ENCODE peak calls at places on chromosomes 5 and 9, in nine cellular contexts. M is esophagus muscularis mucosa, W is heart left ventricle, R is breast epithelium, N is body of pancreas, Y is sigmoid colon, I is HCT116, C is stomach, B is transverse colon. G is an unnamed sample.

GRCh38 chr5:66821626-66822429 is 225.6 kb downstream of the MAST4 start:
- DNase-seq in B (no peak), Y (no peak), M (no peak), W (no peak), N (no peak), C (no peak), I (no peak), R (no peak), G (no peak)

GRCh38 chr5:167565555-167565954 is 725.9 kb upstream of the WWC1 start:
- DNase-seq in B (no peak), I (no peak), N (no peak), R (no peak), M (no peak), Y (no peak), C (no peak), W (no peak), G (no peak)

GRCh38 chr5:128572546-128573339 is 34.7 kb upstream of the FBN2 start:
- DNase-seq in R (no peak), M (no peak), N (no peak), W (no peak), I (no peak), C (no peak), Y (no peak), B (no peak), G (no peak)

GRCh38 chr5:139645495-139645871 is 2.7 kb upstream of the CXXC5 start:
- DNase-seq in B (no peak), W (no peak), C (no peak), M (no peak), Y (peak; percentile 52), R (no peak), N (peak; percentile 5), I (no peak), G (no peak)

GRCh38 chr9:137703842-137704508 is 85.2 kb downstream of the EHMT1 start:
- DNase-seq in I (no peak), Y (no peak), N (no peak), R (no peak), C (no peak), B (no peak), M (no peak), W (no peak), G (no peak)

GRCh38 chr5:150263801-150264621 is 25.6 kb downstream of the CAMK2A start:
- DNase-seq in Y (peak; percentile 75), I (peak; percentile 70), M (no peak), N (peak; percentile 58), W (no peak), B (no peak), C (peak; percentile 72), R (peak; percentile 72), G (peak; percentile 18)

GRCh38 chr9:13628526-13628925 is 349.0 kb upstream of the MPDZ start:
- DNase-seq in R (no peak), B (no peak), M (no peak), I (no peak), W (no peak), C (no peak), N (no peak), Y (no peak), G (no peak)

GRCh38 chr5:53092242-53092641 is 17.3 kb downstream of the MOCS2 start:
- DNase-seq in N (no peak), M (no peak), I (no peak), R (no peak), W (no peak), C (no peak), B (no peak), Y (no peak), G (no peak)

GRCh38 chr9:73118898-73119554 is 32.6 kb upstream of the ANXA1 start:
- DNase-seq in B (no peak), C (no peak), Y (no peak), R (no peak), N (no peak), W (no peak), I (peak; percentile 66), M (no peak), G (no peak)

GRCh38 chr9:17742065-17742464 is 163.2 kb downstream of the SH3GL2 start:
- DNase-seq in W (no peak), R (no peak), Y (no peak), M (no peak), C (no peak), N (no peak), I (no peak), B (no peak), G (no peak)

GRCh38 chr9:79242489-79242888 is 329.3 kb upstream of the TLE4 start:
- DNase-seq in C (no peak), R (no peak), I (no peak), W (no peak), B (no peak), Y (no peak), N (no peak), M (no peak), G (no peak)

GRCh38 chr5:108747111-108748009 is at the start of gene FER:
- DNase-seq in B (no peak), W (peak; percentile 17), I (peak; percentile 75), N (peak; percentile 30), Y (no peak), R (no peak), C (no peak), M (no peak), G (peak; percentile 54)
- TF ChIP-seq POLR2A in B (no peak), W (no peak), I (peak; percentile 28), N (no peak), Y (no peak), R (no peak), C (no peak), M (peak; percentile 31), G (peak; percentile 86)

GRCh38 chr9:114854736-114855355 is 49.0 kb upstream of the TNFSF15 start:
- DNase-seq in C (no peak), N (no peak), Y (no peak), M (no peak), I (no peak), R (no peak), B (no peak), W (no peak), G (no peak)
- H3K27ac ChIP-seq in C (no peak overlapping the region), N (no peak overlapping the region), Y (no peak overlapping the region), M (no peak overlapping the region), I (no peak overlapping the region), R (no peak overlapping the region), B (no peak overlapping the region), W (no peak overlapping the region), G (no peak overlapping the region)

GRCh38 chr9:112032733-112033132 is 136.1 kb downstream of the UGCG start:
- DNase-seq in C (no peak), I (no peak), N (no peak), M (no peak), Y (no peak), W (no peak), B (no peak), R (no peak), G (no peak)

GRCh38 chr9:112032009-112032408 is 135.4 kb downstream of the UGCG start:
- DNase-seq in M (no peak), R (no peak), W (no peak), I (no peak), N (no peak), B (no peak), C (no peak), Y (no peak), G (no peak)

GRCh38 chr9:112029921-112030444 is 133.4 kb downstream of the UGCG start:
- DNase-seq in C (peak; percentile 37), M (no peak), Y (no peak), B (no peak), N (no peak), W (no peak), I (no peak), R (no peak), G (no peak)

GRCh38 chr9:112033237-112034215 is 136.9 kb downstream of the UGCG start:
- DNase-seq in R (no peak), I (no peak), B (no peak), M (no peak), W (no peak), Y (no peak), N (no peak), C (no peak), G (no peak)

DNA sequence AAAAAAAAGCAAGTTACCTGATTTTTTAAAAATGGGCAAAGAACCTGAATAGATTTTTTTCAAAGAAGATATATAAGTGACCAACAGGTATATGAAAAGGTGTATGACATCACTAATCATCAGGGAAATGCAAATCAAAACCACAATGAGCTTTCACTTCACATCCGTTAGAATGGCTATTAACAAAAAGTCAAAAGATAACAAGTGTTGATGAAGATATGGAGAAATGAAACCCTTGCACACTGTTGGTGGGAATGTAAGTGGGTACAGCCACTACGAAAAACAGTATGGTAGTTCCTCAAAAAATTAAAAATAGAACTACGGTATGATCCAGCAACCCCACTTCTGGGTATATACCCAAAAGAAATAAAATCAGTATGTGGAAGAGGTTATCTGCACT is 134.8 kb downstream of the UGCG start:
- DNase-seq in R (no peak), C (no peak), M (no peak), W (no peak), Y (no peak), I (no peak), B (no peak), N (no peak), G (no peak)
- TF ChIP-seq POLR2A in R (no peak), C (no peak), M (no peak), W (no peak), Y (no peak), I (no peak), B (no peak), N (no peak), G (no peak)

DNA sequence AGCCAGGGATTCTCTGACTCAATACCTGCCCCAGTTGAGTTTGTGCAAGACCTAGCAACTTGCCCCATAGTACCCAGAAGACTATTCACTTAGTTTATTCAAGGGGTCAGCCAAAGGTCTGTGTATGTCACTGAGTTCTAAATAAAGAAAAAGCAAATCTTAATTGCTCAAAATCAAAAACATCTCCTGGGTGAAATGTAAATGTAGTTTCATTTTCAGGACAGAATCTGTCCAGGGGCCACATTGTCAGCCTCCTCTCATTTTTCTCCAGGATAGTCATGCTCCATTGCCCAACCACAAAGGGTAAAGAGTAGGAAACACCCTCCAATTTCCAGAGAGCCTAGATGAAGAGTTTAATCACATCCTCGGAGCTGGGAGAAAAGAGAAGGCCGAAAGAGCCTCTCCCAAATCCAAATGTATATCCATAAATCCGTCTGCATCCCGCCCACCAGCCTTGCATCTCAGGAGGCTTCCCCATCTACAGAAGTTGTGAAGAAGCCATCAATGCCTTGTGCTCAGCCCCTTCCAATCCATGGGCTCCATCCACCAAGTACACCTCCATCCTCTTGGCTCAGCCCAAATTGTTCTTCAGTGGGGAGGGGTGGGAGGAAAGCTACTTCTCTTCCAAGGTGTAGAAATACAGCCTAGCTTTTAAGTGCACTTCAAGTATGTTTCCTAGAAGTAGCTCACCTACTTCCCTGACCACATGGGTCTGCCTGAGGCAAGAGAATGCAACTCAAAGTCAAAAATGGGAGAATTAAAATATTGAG is 26.9 kb downstream of the ADAM19 start:
- DNase-seq in M (no peak), N (no peak), C (no peak), B (no peak), W (no peak), Y (no peak), R (no peak), I (no peak), G (no peak)
- H3K27ac ChIP-seq in M (peak overlapping the region; percentile 87), N (no peak overlapping the region), C (peak overlapping the region; percentile 69), B (peak overlapping the region; percentile 84), W (peak overlapping the region; percentile 73), Y (peak overlapping the region; percentile 84), R (peak overlapping the region; percentile 53), I (no peak overlapping the region), G (no peak overlapping the region)

GRCh38 chr9:71638627-71639026 is 129.7 kb downstream of the CEMIP2 start:
- DNase-seq in R (no peak), C (no peak), W (peak; percentile 57), M (peak; percentile 89), I (no peak), Y (peak; percentile 67), N (no peak), B (peak; percentile 26), G (no peak)
- TF ChIP-seq POLR2A in R (no peak), C (no peak), W (no peak), M (no peak), I (no peak), Y (no peak), N (no peak), B (no peak), G (no peak)

GRCh38 chr5:160359816-160360215 is 10.6 kb downstream of the C1QTNF2 start:
- DNase-seq in C (peak; percentile 50), B (peak; percentile 41), Y (no peak), M (no peak), W (no peak), I (no peak), N (no peak), R (peak; percentile 59), G (peak; percentile 56)
- H3K27ac ChIP-seq in C (peak overlapping the region; percentile 30), B (no peak overlapping the region), Y (no peak overlapping the region), M (no peak overlapping the region), W (no peak overlapping the region), I (no peak overlapping the region), N (no peak overlapping the region), R (peak overlapping the region; percentile 55), G (peak overlapping the region; percentile 37)

G was measured in thyroid gland.